ENCODE peak calls at places on chromosome 5, in six cellular contexts. One of them, this sample, is unnamed.

GRCh38 chr5:166027582-166027981 is 2263.9 kb upstream of the WWC1 start:
- DNase-seq in non-pigmented ciliary epithelial cell: no peak
- DNase-seq in tibial nerve: no peak
- DNase-seq in neural progenitor cell: no peak
- DNase-seq in iris pigment epithelial cell: no peak
- DNase-seq in activated B cell treated with CpG ODN at 0.5 μM for 24 hours: no peak
- DNase-seq in this sample: no peak

GRCh38 chr5:2176581-2176980 is 293.9 kb upstream of the IRX4 start:
- DNase-seq in activated B cell treated with CpG ODN at 0.5 μM for 24 hours: no peak
- DNase-seq in tibial nerve: no peak
- DNase-seq in iris pigment epithelial cell: no peak
- DNase-seq in non-pigmented ciliary epithelial cell: no peak
- DNase-seq in neural progenitor cell: no peak
- DNase-seq in this sample: no peak

GRCh38 chr5:60688980-60689379 is 11.0 kb downstream of the DEPDC1B start:
- DNase-seq in non-pigmented ciliary epithelial cell: no peak
- DNase-seq in iris pigment epithelial cell: no peak
- DNase-seq in neural progenitor cell: no peak
- DNase-seq in tibial nerve: no peak
- DNase-seq in activated B cell treated with CpG ODN at 0.5 μM for 24 hours: no peak
- DNase-seq in this sample: no peak

GRCh38 chr5:138966236-138966985 is 91.3 kb upstream of the LRRTM2 start:
- DNase-seq in neural progenitor cell: no peak
- DNase-seq in activated B cell treated with CpG ODN at 0.5 μM for 24 hours: no peak
- DNase-seq in iris pigment epithelial cell: no peak
- DNase-seq in tibial nerve: no peak
- DNase-seq in non-pigmented ciliary epithelial cell: no peak
- DNase-seq in this sample: no peak

GRCh38 chr5:107966216-107966615 is 295.5 kb upstream of the EFNA5 start:
- DNase-seq in activated B cell treated with CpG ODN at 0.5 μM for 24 hours: no peak
- DNase-seq in iris pigment epithelial cell: no peak
- DNase-seq in non-pigmented ciliary epithelial cell: no peak
- DNase-seq in neural progenitor cell: no peak
- DNase-seq in tibial nerve: no peak
- DNase-seq in this sample: no peak

GRCh38 chr5:141484499-141485304 is at the start of gene PCDHGC4:
- DNase-seq in activated B cell treated with CpG ODN at 0.5 μM for 24 hours: no peak
- DNase-seq in non-pigmented ciliary epithelial cell: no peak
- DNase-seq in tibial nerve: no peak
- DNase-seq in iris pigment epithelial cell: peak; percentile 62
- DNase-seq in neural progenitor cell: peak; percentile 94
- DNase-seq in this sample: peak; percentile 57

GRCh38 chr5:172353271-172353807 is 69.8 kb upstream of the UBTD2 start:
- DNase-seq in non-pigmented ciliary epithelial cell: no peak
- DNase-seq in neural progenitor cell: no peak
- DNase-seq in tibial nerve: no peak
- DNase-seq in iris pigment epithelial cell: no peak
- DNase-seq in activated B cell treated with CpG ODN at 0.5 μM for 24 hours: no peak
- DNase-seq in this sample: no peak

GRCh38 chr5:53291528-53291927 is 182.0 kb upstream of the MOCS2 start:
- DNase-seq in non-pigmented ciliary epithelial cell: no peak
- DNase-seq in iris pigment epithelial cell: peak; percentile 85
- DNase-seq in activated B cell treated with CpG ODN at 0.5 μM for 24 hours: no peak
- DNase-seq in neural progenitor cell: no peak
- DNase-seq in tibial nerve: no peak
- DNase-seq in this sample: peak; percentile 81

GRCh38 chr5:39256472-39256871 is 37.1 kb upstream of the FYB1 start:
- DNase-seq in neural progenitor cell: no peak
- DNase-seq in activated B cell treated with CpG ODN at 0.5 μM for 24 hours: no peak
- DNase-seq in tibial nerve: no peak
- DNase-seq in iris pigment epithelial cell: peak; percentile 82
- DNase-seq in non-pigmented ciliary epithelial cell: peak; percentile 70
- DNase-seq in this sample: peak; percentile 87

GRCh38 chr5:55694152-55694830 is 17.8 kb downstream of the SLC38A9 start:
- DNase-seq in non-pigmented ciliary epithelial cell: no peak
- DNase-seq in activated B cell treated with CpG ODN at 0.5 μM for 24 hours: no peak
- DNase-seq in iris pigment epithelial cell: peak; percentile 37
- DNase-seq in neural progenitor cell: peak; percentile 42
- DNase-seq in tibial nerve: no peak
- DNase-seq in this sample: peak; percentile 70

GRCh38 chr5:176876506-176877431 is 22.4 kb downstream of the HK3 start:
- DNase-seq in iris pigment epithelial cell: no peak
- DNase-seq in neural progenitor cell: no peak
- DNase-seq in activated B cell treated with CpG ODN at 0.5 μM for 24 hours: no peak
- DNase-seq in non-pigmented ciliary epithelial cell: no peak
- DNase-seq in tibial nerve: no peak
- DNase-seq in this sample: no peak

GRCh38 chr5:7392401-7393024 is 3.4 kb upstream of the ADCY2 start:
- DNase-seq in tibial nerve: no peak
- DNase-seq in activated B cell treated with CpG ODN at 0.5 μM for 24 hours: no peak
- DNase-seq in neural progenitor cell: peak; percentile 66
- DNase-seq in non-pigmented ciliary epithelial cell: no peak
- DNase-seq in iris pigment epithelial cell: peak; percentile 8
- DNase-seq in this sample: peak; percentile 15

GRCh38 chr5:131262953-131263541 is 806 bp upstream of the CDC42SE2 start:
- DNase-seq in tibial nerve: no peak
- DNase-seq in non-pigmented ciliary epithelial cell: no peak
- DNase-seq in activated B cell treated with CpG ODN at 0.5 μM for 24 hours: no peak
- DNase-seq in neural progenitor cell: no peak
- DNase-seq in iris pigment epithelial cell: no peak
- DNase-seq in this sample: peak; percentile 25

GRCh38 chr5:32360906-32361305 is 48.2 kb upstream of the MTMR12 start:
- DNase-seq in tibial nerve: no peak
- DNase-seq in activated B cell treated with CpG ODN at 0.5 μM for 24 hours: no peak
- DNase-seq in non-pigmented ciliary epithelial cell: no peak
- DNase-seq in neural progenitor cell: no peak
- DNase-seq in iris pigment epithelial cell: no peak
- DNase-seq in this sample: no peak

GRCh38 chr5:99019812-99020697 is 91.2 kb upstream of the CHD1 start:
- DNase-seq in neural progenitor cell: no peak
- DNase-seq in tibial nerve: no peak
- DNase-seq in activated B cell treated with CpG ODN at 0.5 μM for 24 hours: no peak
- DNase-seq in iris pigment epithelial cell: peak; percentile 85
- DNase-seq in non-pigmented ciliary epithelial cell: peak; percentile 60
- DNase-seq in this sample: peak; percentile 79

This sample was measured in choroid plexus epithelial cell.